ENCODE peak calls at places on chromosome X, in nine cellular contexts. R is AG20443, V is cardiac fibroblast, M is body of pancreas, Q is suprapubic skin, J is cardiac muscle cell, F is HuH-7, B is NCI-H1105, T is ecto neural progenitor cell. C is an unnamed sample.

GRCh38 chrX:1462596-1463251 is 10.0 kb upstream of the ASMTL start:
- DNase-seq in F (no peak), V (peak; percentile 92), M (peak; percentile 17), Q (peak; percentile 34), J (peak; percentile 90), R (no peak), T (peak; percentile 29), B (no peak), C (no peak)

GRCh38 chrX:137058339-137059127 is 24.7 kb upstream of the GPR101 start:
- DNase-seq in T (no peak), R (no peak), M (no peak), F (no peak), Q (no peak), B (no peak), J (no peak), V (no peak), C (no peak)

GRCh38 chrX:46574941-46575381 is 1.4 kb downstream of the CHST7 start:
- DNase-seq in Q (no peak), R (peak; percentile 11), B (peak; percentile 71), J (peak; percentile 29), M (no peak), F (no peak), V (no peak), T (peak; percentile 51), C (no peak)

GRCh38 chrX:78314561-78314960 is 12.8 kb downstream of the CYSLTR1 start:
- DNase-seq in Q (no peak), V (no peak), J (no peak), F (no peak), B (no peak), T (no peak), R (no peak), M (no peak), C (no peak)

GRCh38 chrX:30489323-30489722 is 88.2 kb downstream of the TASL start:
- DNase-seq in V (no peak), B (no peak), Q (no peak), M (no peak), T (no peak), J (no peak), F (no peak), R (no peak), C (no peak)

GRCh38 chrX:39688576-39689373 is 409.0 kb downstream of the BCOR start:
- DNase-seq in F (no peak), Q (no peak), J (peak; percentile 75), T (peak; percentile 84), B (peak; percentile 54), M (peak; percentile 57), V (peak; percentile 21), R (peak; percentile 77), C (no peak)

GRCh38 chrX:258291-259040 is 22.7 kb upstream of the PLCXD1 start:
- DNase-seq in T (no peak), V (no peak), B (no peak), Q (no peak), M (no peak), J (no peak), F (no peak), R (no peak), C (no peak)

GRCh38 chrX:70970482-70970999 is 39.6 kb upstream of the SLC7A3 start:
- DNase-seq in Q (no peak), V (peak; percentile 31), F (peak; percentile 7), B (no peak), T (no peak), J (peak; percentile 36), M (no peak), R (peak; percentile 25), C (peak; percentile 12)

GRCh38 chrX:68930576-68931317 is 101.9 kb downstream of the EFNB1 start:
- DNase-seq in F (no peak), M (no peak), Q (no peak), B (no peak), V (no peak), J (no peak), R (no peak), T (no peak), C (no peak)

GRCh38 chrX:146346102-146346501 is 463.5 kb upstream of the CXorf51B start:
- DNase-seq in F (no peak), R (no peak), Q (no peak), J (no peak), B (no peak), M (no peak), V (no peak), T (no peak), C (no peak)

GRCh38 chrX:153939573-153939972 is 4.7 kb upstream of the NAA10 start:
- DNase-seq in F (no peak), M (no peak), T (no peak), J (no peak), B (no peak), V (no peak), R (no peak), Q (no peak), C (no peak)